ENCODE peak calls at places on chromosomes 13 and 19, in six cellular contexts. D is GM12878, V is K562, E is H1, C is SK-N-SH, U is HepG2. S is an unnamed sample.

GRCh38 chr13:27791901-27792392 is 336 bp upstream of the GSX1 start:
- DNase-seq in D (no peak), V (no peak), E (no peak), C (no peak), U (no peak), S (no peak)

GRCh38 chr13:55263045-55263444 is 1877.7 kb upstream of the PRR20A start:
- DNase-seq in D (no peak), V (no peak), E (no peak), C (no peak), U (no peak), S (no peak)

GRCh38 chr13:28659611-28659970 is 661 bp downstream of the POMP start:
- DNase-seq in D (no peak), V (no peak), E (no peak), C (no peak), U (no peak), S (no peak)

GRCh38 chr19:17468302-17469091 is 1.8 kb upstream of the SLC27A1 start:
- DNase-seq in D (no peak), V (no peak), E (no peak), C (no peak), U (no peak), S (no peak)

GRCh38 chr13:25771208-25771607 is 280.6 kb downstream of the SHISA2 start:
- DNase-seq in D (no peak), V (no peak), E (no peak), C (no peak), U (no peak), S (no peak)

GRCh38 chr19:5118026-5118425 is 149.1 kb downstream of the KDM4B start:
- DNase-seq in D (no peak), V (no peak), E (no peak), C (no peak), U (no peak), S (no peak)

GRCh38 chr13:20074956-20075355 is 85.9 kb downstream of the GJA3 start:
- DNase-seq in D (no peak), V (no peak), E (no peak), C (no peak), U (no peak), S (no peak)

GRCh38 chr13:24308068-24308445 is 1.3 kb upstream of the C1QTNF9 start:
- DNase-seq in D (no peak), V (no peak), E (no peak), C (no peak), U (no peak), S (no peak)

GRCh38 chr19:55189424-55189823 is 9.3 kb upstream of the SYT5 start:
- DNase-seq in D (no peak), V (no peak), E (no peak), C (no peak), U (no peak), S (no peak)

GRCh38 chr19:56291857-56292256 is 19.3 kb downstream of the EDDM13 start:
- DNase-seq in D (no peak), V (no peak), E (no peak), C (no peak), U (no peak), S (no peak)

GRCh38 chr13:26529441-26529840 is 28.0 kb upstream of the WASF3 start:
- DNase-seq in D (no peak), V (peak; percentile 20), E (peak; percentile 84), C (no peak), U (peak; percentile 15), S (peak; percentile 14)

GRCh38 chr13:30191491-30192100 is 115.8 kb downstream of the KATNAL1 start:
- DNase-seq in D (no peak), V (no peak), E (no peak), C (no peak), U (no peak), S (no peak)

GRCh38 chr13:94415484-94415883 is 64.0 kb downstream of the DCT start:
- DNase-seq in D (no peak), V (no peak), E (no peak), C (no peak), U (no peak), S (no peak)

GRCh38 chr19:40521276-40521675 is 54.5 kb downstream of the SPTBN4 start:
- DNase-seq in D (no peak), V (no peak), E (no peak), C (no peak), U (peak; percentile 39), S (no peak)

GRCh38 chr19:39434123-39435076 is 1.3 kb downstream of the RPS16 start:
- DNase-seq in D (no peak), V (no peak), E (no peak), C (no peak), U (no peak), S (no peak)

DNA sequence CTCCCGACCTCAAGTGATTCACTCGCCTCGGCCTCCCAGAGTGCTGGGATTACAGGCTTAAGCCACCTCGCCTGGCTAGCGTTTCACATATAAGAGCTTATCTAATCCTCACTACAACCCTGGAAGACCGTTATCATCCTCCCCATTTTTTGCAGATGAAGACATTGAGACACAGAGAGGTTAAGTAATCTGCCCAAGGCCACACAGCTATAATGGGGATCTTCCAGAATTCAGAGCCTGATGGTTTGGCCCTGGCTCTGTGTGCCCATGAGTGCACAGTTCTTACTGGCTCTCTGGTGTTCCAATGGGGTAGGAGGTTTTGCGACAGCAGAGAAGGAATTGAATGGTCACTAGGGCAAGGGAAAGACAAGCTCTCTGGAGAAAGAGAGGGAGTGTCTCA is 16.8 kb upstream of the KCTD15 start:
- DNase-seq in D (no peak), V (no peak), E (no peak), C (no peak), U (no peak), S (no peak)
- TF ChIP-seq GABPA in D (no peak), V (no peak), E (no peak), C (no peak), U (no peak), S (no peak)

DNA sequence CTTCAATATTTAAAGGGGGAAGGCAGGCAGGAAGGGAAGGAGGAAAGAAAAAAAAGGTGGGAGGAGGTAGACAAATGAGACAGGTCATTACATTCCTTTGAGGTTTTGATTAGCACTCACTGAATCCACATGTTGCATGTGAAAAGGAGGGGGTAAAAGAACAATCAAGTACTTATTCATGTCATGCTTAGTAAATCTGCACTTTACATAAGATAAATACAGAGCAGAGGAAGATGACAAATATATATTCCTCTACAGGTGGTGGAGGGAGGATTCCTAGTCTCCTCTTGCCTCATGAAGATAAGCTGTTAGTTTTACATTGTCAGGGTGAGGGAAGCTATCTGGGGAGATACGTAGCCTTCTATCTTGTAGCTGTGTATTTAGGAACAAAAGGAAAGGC is 1645.4 kb upstream of the SPRY2 start:
- DNase-seq in D (no peak), V (no peak), E (no peak), C (no peak), U (no peak), S (no peak)
- TF ChIP-seq GABPA in D (no peak), V (no peak), E (no peak), C (no peak), U (no peak), S (no peak)

DNA sequence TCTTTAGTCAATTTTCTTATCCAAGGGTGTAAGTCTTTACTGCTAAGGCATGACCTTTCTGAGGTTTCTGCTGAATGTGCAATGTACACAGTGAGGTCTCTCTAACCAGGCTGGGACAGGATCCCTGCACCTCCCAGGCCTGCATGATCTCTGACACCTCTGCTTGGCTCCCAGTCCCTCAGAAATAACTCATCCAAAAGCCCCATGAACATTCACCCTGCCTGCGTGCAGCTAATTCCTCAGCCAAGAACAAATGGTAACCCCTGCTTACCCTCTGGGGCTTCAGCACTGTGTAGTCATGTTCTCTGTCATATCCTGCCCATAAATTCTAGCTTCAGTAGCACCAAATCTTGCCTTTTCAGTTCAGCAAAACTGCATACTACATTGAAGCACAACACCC is 1146.3 kb upstream of the MIR17HG start:
- DNase-seq in D (no peak), V (no peak), E (no peak), C (no peak), U (no peak), S (no peak)
- TF ChIP-seq GABPA in D (no peak), V (no peak), E (no peak), C (no peak), U (no peak), S (no peak)

DNA sequence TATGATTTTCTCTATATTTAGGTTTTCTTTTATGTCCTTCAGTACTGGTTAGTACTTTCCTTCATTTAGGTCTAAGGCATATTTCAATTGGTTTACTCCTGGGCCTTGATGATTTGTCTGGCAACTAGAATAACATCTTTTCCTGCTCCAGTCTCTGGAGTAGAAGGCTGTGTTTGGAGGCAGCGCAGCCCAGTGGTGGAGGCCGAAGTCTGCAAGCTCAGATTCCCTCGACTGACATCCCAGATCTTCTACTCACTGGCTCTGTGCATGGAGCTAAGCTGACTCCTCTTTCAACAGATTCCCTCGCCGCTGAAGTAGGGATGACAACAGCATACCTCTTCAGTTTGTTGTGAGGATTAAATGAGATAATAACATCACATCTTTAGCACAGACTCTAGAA is 141.0 kb downstream of the RAP2A start:
- DNase-seq in D (no peak), V (no peak), E (peak; percentile 48), C (no peak), U (peak; percentile 38), S (no peak)
- TF ChIP-seq GABPA in D (no peak), V (no peak), E (no peak), C (no peak), U (no peak), S (no peak)

GRCh38 chr19:49438261-49438660 is 3.1 kb downstream of the SLC17A7 start:
- DNase-seq in D (no peak), V (no peak), E (no peak), C (no peak), U (no peak), S (no peak)
- TF ChIP-seq GABPA in D (no peak), V (no peak), E (no peak), C (no peak), U (no peak), S (no peak)

GRCh38 chr19:53907690-53908089 is 1.4 kb upstream of the CACNG7 start:
- DNase-seq in D (no peak), V (no peak), E (no peak), C (no peak), U (no peak), S (no peak)

GRCh38 chr19:53908933-53909415 is at the start of gene CACNG7:
- DNase-seq in D (no peak), V (no peak), E (no peak), C (peak; percentile 94), U (no peak), S (no peak)

GRCh38 chr19:53909471-53910169 is 542 bp downstream of the CACNG7 start:
- DNase-seq in D (no peak), V (no peak), E (peak; percentile 73), C (no peak), U (no peak), S (no peak)

GRCh38 chr19:53907193-53907581 is 1.9 kb upstream of the CACNG7 start:
- DNase-seq in D (no peak), V (no peak), E (no peak), C (peak; percentile 39), U (no peak), S (no peak)

GRCh38 chr19:53908106-53908932 is 759 bp upstream of the CACNG7 start:
- DNase-seq in D (no peak), V (peak; percentile 57), E (peak; percentile 94), C (peak; percentile 89), U (no peak), S (no peak)
- TF ChIP-seq GABPA in D (no peak), V (no peak), E (no peak), C (peak; percentile 29), U (peak; percentile 43), S (no peak)

DNA sequence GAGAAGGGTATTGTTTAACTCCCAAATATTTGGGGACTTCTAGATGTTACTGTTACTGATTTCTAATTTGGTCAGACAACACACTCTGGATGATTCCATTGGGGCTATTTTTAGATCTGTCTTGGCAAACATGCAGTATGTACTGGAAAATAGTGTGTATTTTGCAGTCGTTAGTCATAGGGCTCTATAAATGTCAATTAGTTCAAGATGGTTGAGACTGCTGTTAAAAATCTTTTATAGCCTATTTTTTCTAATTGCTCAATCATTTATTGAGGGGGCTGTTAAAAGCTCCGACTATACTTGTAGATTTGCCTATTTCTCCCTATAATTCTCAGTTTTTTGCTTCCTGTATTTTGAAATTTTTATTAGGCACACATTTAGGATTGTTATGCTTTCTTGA is 31.4 kb downstream of the PPP5C start:
- DNase-seq in D (no peak), V (no peak), E (no peak), C (no peak), U (no peak), S (no peak)
- TF ChIP-seq GABPA in D (no peak), V (no peak), E (no peak), C (no peak), U (no peak), S (no peak)